ENCODE peak calls at places on chromosome 17, in six cellular contexts. One of them, this sample, is unnamed.

GRCh38 chr17:4007346-4008081 is 43.3 kb upstream of the ATP2A3 start:
- DNase-seq in right cardiac atrium: peak; percentile 50
- DNase-seq in IMR-90: no peak
- DNase-seq in adrenal gland: no peak
- DNase-seq in effector memory CD4-positive, alpha-beta T cell: no peak
- DNase-seq in suprapubic skin: peak; percentile 48
- DNase-seq in this sample: no peak

GRCh38 chr17:71899317-71899716 is 221.5 kb upstream of the SOX9 start:
- DNase-seq in effector memory CD4-positive, alpha-beta T cell: no peak
- DNase-seq in IMR-90: peak; percentile 59
- DNase-seq in right cardiac atrium: no peak
- DNase-seq in suprapubic skin: no peak
- DNase-seq in adrenal gland: no peak
- DNase-seq in this sample: no peak

GRCh38 chr17:38358586-38359513 is 7.2 kb downstream of the SOCS7 start:
- DNase-seq in suprapubic skin: no peak
- DNase-seq in IMR-90: no peak
- DNase-seq in effector memory CD4-positive, alpha-beta T cell: no peak
- DNase-seq in adrenal gland: no peak
- DNase-seq in right cardiac atrium: no peak
- DNase-seq in this sample: no peak

GRCh38 chr17:29630630-29631193 is 8.0 kb upstream of the CORO6 start:
- DNase-seq in adrenal gland: no peak
- DNase-seq in suprapubic skin: no peak
- DNase-seq in right cardiac atrium: no peak
- DNase-seq in IMR-90: no peak
- DNase-seq in effector memory CD4-positive, alpha-beta T cell: no peak
- DNase-seq in this sample: no peak

GRCh38 chr17:45756266-45756989 is 27.7 kb upstream of the CRHR1 start:
- DNase-seq in effector memory CD4-positive, alpha-beta T cell: no peak
- DNase-seq in IMR-90: no peak
- DNase-seq in suprapubic skin: no peak
- DNase-seq in adrenal gland: no peak
- DNase-seq in right cardiac atrium: no peak
- DNase-seq in this sample: no peak

GRCh38 chr17:671076-671762 is 43.4 kb downstream of the VPS53 start:
- DNase-seq in right cardiac atrium: no peak
- DNase-seq in effector memory CD4-positive, alpha-beta T cell: no peak
- DNase-seq in suprapubic skin: no peak
- DNase-seq in adrenal gland: no peak
- DNase-seq in IMR-90: no peak
- DNase-seq in this sample: no peak

GRCh38 chr17:45440161-45440859 is 7.6 kb upstream of the ARHGAP27 start:
- DNase-seq in right cardiac atrium: no peak
- DNase-seq in suprapubic skin: no peak
- DNase-seq in effector memory CD4-positive, alpha-beta T cell: no peak
- DNase-seq in adrenal gland: no peak
- DNase-seq in IMR-90: no peak
- DNase-seq in this sample: no peak

GRCh38 chr17:75277664-75278071 is 6.6 kb upstream of the MIF4GD start:
- DNase-seq in suprapubic skin: no peak
- DNase-seq in right cardiac atrium: no peak
- DNase-seq in adrenal gland: no peak
- DNase-seq in effector memory CD4-positive, alpha-beta T cell: no peak
- DNase-seq in IMR-90: peak; percentile 32
- DNase-seq in this sample: no peak

GRCh38 chr17:41811549-41812175 is at the start of gene P3H4:
- DNase-seq in right cardiac atrium: peak; percentile 93
- DNase-seq in IMR-90: peak; percentile 80
- DNase-seq in suprapubic skin: no peak
- DNase-seq in adrenal gland: peak; percentile 71
- DNase-seq in effector memory CD4-positive, alpha-beta T cell: peak; percentile 58
- DNase-seq in this sample: no peak

GRCh38 chr17:49926886-49927285 is 42.1 kb upstream of the DLX4 start:
- DNase-seq in adrenal gland: peak; percentile 88
- DNase-seq in suprapubic skin: peak; percentile 85
- DNase-seq in right cardiac atrium: peak; percentile 89
- DNase-seq in effector memory CD4-positive, alpha-beta T cell: no peak
- DNase-seq in IMR-90: no peak
- DNase-seq in this sample: no peak

GRCh38 chr17:42979511-42980273 is at the start of gene PTGES3L:
- DNase-seq in adrenal gland: no peak
- DNase-seq in IMR-90: peak; percentile 48
- DNase-seq in effector memory CD4-positive, alpha-beta T cell: peak; percentile 2
- DNase-seq in right cardiac atrium: peak; percentile 80
- DNase-seq in suprapubic skin: no peak
- DNase-seq in this sample: no peak

GRCh38 chr17:49596613-49597244 is 21.1 kb downstream of the NXPH3 start:
- DNase-seq in effector memory CD4-positive, alpha-beta T cell: no peak
- DNase-seq in adrenal gland: no peak
- DNase-seq in IMR-90: no peak
- DNase-seq in right cardiac atrium: no peak
- DNase-seq in suprapubic skin: no peak
- DNase-seq in this sample: no peak

GRCh38 chr17:7856081-7856791 is 1.1 kb downstream of the NAA38 start:
- DNase-seq in suprapubic skin: peak; percentile 81
- DNase-seq in effector memory CD4-positive, alpha-beta T cell: no peak
- DNase-seq in IMR-90: no peak
- DNase-seq in right cardiac atrium: peak; percentile 91
- DNase-seq in adrenal gland: peak; percentile 73
- DNase-seq in this sample: no peak

GRCh38 chr17:43353364-43353763 is 45.4 kb upstream of the ARL4D start:
- DNase-seq in right cardiac atrium: no peak
- DNase-seq in adrenal gland: no peak
- DNase-seq in IMR-90: no peak
- DNase-seq in effector memory CD4-positive, alpha-beta T cell: no peak
- DNase-seq in suprapubic skin: no peak
- DNase-seq in this sample: no peak

GRCh38 chr17:80108321-80108971 is 7.1 kb downstream of the GAA start:
- DNase-seq in effector memory CD4-positive, alpha-beta T cell: no peak
- DNase-seq in right cardiac atrium: no peak
- DNase-seq in IMR-90: no peak
- DNase-seq in suprapubic skin: peak; percentile 76
- DNase-seq in adrenal gland: no peak
- DNase-seq in this sample: no peak

GRCh38 chr17:69539274-69539673 is 124.8 kb downstream of the MAP2K6 start:
- DNase-seq in effector memory CD4-positive, alpha-beta T cell: no peak
- DNase-seq in adrenal gland: no peak
- DNase-seq in suprapubic skin: no peak
- DNase-seq in right cardiac atrium: no peak
- DNase-seq in IMR-90: no peak
- DNase-seq in this sample: no peak

GRCh38 chr17:5502552-5502951 is 16.2 kb downstream of the MIS12 start:
- DNase-seq in IMR-90: no peak
- DNase-seq in suprapubic skin: no peak
- DNase-seq in adrenal gland: no peak
- DNase-seq in effector memory CD4-positive, alpha-beta T cell: no peak
- DNase-seq in right cardiac atrium: no peak
- DNase-seq in this sample: no peak

GRCh38 chr17:5499790-5500189 is 13.4 kb downstream of the MIS12 start:
- DNase-seq in IMR-90: no peak
- DNase-seq in effector memory CD4-positive, alpha-beta T cell: no peak
- DNase-seq in right cardiac atrium: peak; percentile 66
- DNase-seq in suprapubic skin: no peak
- DNase-seq in adrenal gland: no peak
- DNase-seq in this sample: no peak

GRCh38 chr17:5500247-5500803 is 14.0 kb downstream of the MIS12 start:
- DNase-seq in adrenal gland: no peak
- DNase-seq in suprapubic skin: no peak
- DNase-seq in effector memory CD4-positive, alpha-beta T cell: no peak
- DNase-seq in right cardiac atrium: no peak
- DNase-seq in IMR-90: peak; percentile 12
- DNase-seq in this sample: no peak

GRCh38 chr17:5501725-5502124 is 15.4 kb downstream of the MIS12 start:
- DNase-seq in effector memory CD4-positive, alpha-beta T cell: no peak
- DNase-seq in right cardiac atrium: no peak
- DNase-seq in adrenal gland: no peak
- DNase-seq in suprapubic skin: no peak
- DNase-seq in IMR-90: no peak
- DNase-seq in this sample: no peak

DNA sequence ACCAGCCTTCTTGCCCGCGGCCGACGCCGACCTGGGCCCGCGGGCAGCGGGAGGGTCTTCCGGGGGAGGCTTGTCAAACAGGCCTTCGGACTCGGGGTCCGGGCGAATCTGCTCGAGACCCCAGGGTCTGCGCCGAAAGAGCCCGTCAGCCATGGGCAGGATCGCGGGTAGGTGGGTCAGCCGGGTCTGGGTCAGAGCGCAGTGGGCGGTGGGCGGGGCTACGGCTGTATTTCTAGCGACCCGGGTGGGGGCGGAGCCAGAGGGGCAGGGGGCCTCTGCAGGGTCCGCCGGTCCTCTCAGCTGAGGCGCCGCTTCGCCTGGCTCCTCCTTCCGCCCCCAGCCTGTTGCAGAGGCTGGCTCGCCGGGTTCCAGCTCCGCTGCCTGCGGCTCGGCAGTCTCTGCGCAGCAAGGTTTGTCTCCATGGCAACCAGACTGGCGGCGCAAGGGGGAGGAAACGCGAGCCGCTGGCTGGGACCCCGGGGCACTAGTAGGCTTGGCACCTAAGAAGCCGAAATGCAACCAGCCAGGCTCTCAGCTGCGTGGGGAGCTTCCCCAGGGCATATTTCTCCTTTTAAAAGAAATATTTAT is 14.5 kb downstream of the MIS12 start:
- DNase-seq in suprapubic skin: peak; percentile 83
- DNase-seq in right cardiac atrium: peak; percentile 93
- DNase-seq in effector memory CD4-positive, alpha-beta T cell: peak; percentile 72
- DNase-seq in adrenal gland: peak; percentile 52
- DNase-seq in IMR-90: peak; percentile 94
- DNase-seq in this sample: peak; percentile 88
- H3K27ac ChIP-seq in suprapubic skin: no peak overlapping the region
- H3K27ac ChIP-seq in right cardiac atrium: no peak overlapping the region
- H3K27ac ChIP-seq in effector memory CD4-positive, alpha-beta T cell: peak overlapping the region; percentile 56
- H3K27ac ChIP-seq in adrenal gland: no peak overlapping the region
- H3K27ac ChIP-seq in IMR-90: peak overlapping the region; percentile 77
- H3K27ac ChIP-seq in this sample: peak overlapping the region; percentile 52

GRCh38 chr17:60077226-60077625 is 1.5 kb downstream of the HEATR6 start:
- DNase-seq in right cardiac atrium: no peak
- DNase-seq in adrenal gland: no peak
- DNase-seq in effector memory CD4-positive, alpha-beta T cell: no peak
- DNase-seq in suprapubic skin: no peak
- DNase-seq in IMR-90: no peak
- DNase-seq in this sample: no peak
- H3K4me3 ChIP-seq in right cardiac atrium: no peak overlapping the region
- H3K4me3 ChIP-seq in adrenal gland: no peak overlapping the region
- H3K4me3 ChIP-seq in effector memory CD4-positive, alpha-beta T cell: no peak overlapping the region
- H3K4me3 ChIP-seq in suprapubic skin: no peak overlapping the region
- H3K4me3 ChIP-seq in IMR-90: no peak overlapping the region
- H3K4me3 ChIP-seq in this sample: peak overlapping the region; percentile 95

GRCh38 chr17:27206447-27206846 is 87.5 kb upstream of the WSB1 start:
- DNase-seq in right cardiac atrium: no peak
- DNase-seq in effector memory CD4-positive, alpha-beta T cell: no peak
- DNase-seq in adrenal gland: no peak
- DNase-seq in IMR-90: no peak
- DNase-seq in suprapubic skin: no peak
- DNase-seq in this sample: no peak

GRCh38 chr17:27207073-27207511 is 86.8 kb upstream of the WSB1 start:
- DNase-seq in suprapubic skin: no peak
- DNase-seq in adrenal gland: no peak
- DNase-seq in right cardiac atrium: no peak
- DNase-seq in effector memory CD4-positive, alpha-beta T cell: no peak
- DNase-seq in IMR-90: peak; percentile 71
- DNase-seq in this sample: peak; percentile 10

GRCh38 chr17:27209316-27209715 is 84.6 kb upstream of the WSB1 start:
- DNase-seq in right cardiac atrium: no peak
- DNase-seq in adrenal gland: no peak
- DNase-seq in suprapubic skin: no peak
- DNase-seq in effector memory CD4-positive, alpha-beta T cell: no peak
- DNase-seq in IMR-90: no peak
- DNase-seq in this sample: no peak
- H3K27ac ChIP-seq in right cardiac atrium: no peak overlapping the region
- H3K27ac ChIP-seq in adrenal gland: no peak overlapping the region
- H3K27ac ChIP-seq in suprapubic skin: no peak overlapping the region
- H3K27ac ChIP-seq in effector memory CD4-positive, alpha-beta T cell: no peak overlapping the region
- H3K27ac ChIP-seq in IMR-90: no peak overlapping the region
- H3K27ac ChIP-seq in this sample: no peak overlapping the region

GRCh38 chr17:35087731-35088646 is 24.5 kb upstream of the RFFL start:
- DNase-seq in effector memory CD4-positive, alpha-beta T cell: peak; percentile 21
- DNase-seq in IMR-90: peak; percentile 42
- DNase-seq in adrenal gland: peak; percentile 51
- DNase-seq in suprapubic skin: peak; percentile 82
- DNase-seq in right cardiac atrium: peak; percentile 85
- DNase-seq in this sample: no peak
- H3K4me3 ChIP-seq in effector memory CD4-positive, alpha-beta T cell: peak overlapping the region; percentile 69
- H3K4me3 ChIP-seq in IMR-90: peak overlapping the region; percentile 87
- H3K4me3 ChIP-seq in adrenal gland: peak overlapping the region; percentile 98
- H3K4me3 ChIP-seq in suprapubic skin: peak overlapping the region; percentile 98
- H3K4me3 ChIP-seq in right cardiac atrium: peak overlapping the region; percentile 62
- H3K4me3 ChIP-seq in this sample: peak overlapping the region; percentile 65

GRCh38 chr17:57465551-57465950 is 209.2 kb downstream of the MSI2 start:
- DNase-seq in right cardiac atrium: peak; percentile 22
- DNase-seq in effector memory CD4-positive, alpha-beta T cell: no peak
- DNase-seq in suprapubic skin: no peak
- DNase-seq in adrenal gland: no peak
- DNase-seq in IMR-90: no peak
- DNase-seq in this sample: no peak
- H3K27ac ChIP-seq in right cardiac atrium: peak overlapping the region; percentile 7
- H3K27ac ChIP-seq in effector memory CD4-positive, alpha-beta T cell: no peak overlapping the region
- H3K27ac ChIP-seq in suprapubic skin: no peak overlapping the region
- H3K27ac ChIP-seq in adrenal gland: no peak overlapping the region
- H3K27ac ChIP-seq in IMR-90: no peak overlapping the region
- H3K27ac ChIP-seq in this sample: no peak overlapping the region

This sample was measured in AG04450.